ENCODE peak calls at places on chromosomes 3 and 15, in seven cellular contexts. X is WTC11; R is T-cell; S is activated gamma-delta T cell treated with Interleukin-2 at 50 U/mL for 16 hours; N is stimulated activated CD4-positive, alpha-beta T cell treated with anti-CD3 and anti-CD28 coated beads, Interleukin-12 subunit alpha, Interleukin-12 subunit beta, amount 100 ng/mL, for 4 hours; Z is effector CD8-positive, alpha-beta T cell; T is AG08395. K is an unnamed sample.

GRCh38 chr15:98754283-98755022 is 106.1 kb downstream of the IGF1R start:
- DNase-seq in X (no peak), R (no peak), S (no peak), N (no peak), Z (no peak), T (peak; percentile 23), K (no peak)

GRCh38 chr3:99439892-99440291 is 198.5 kb upstream of the COL8A1 start:
- DNase-seq in X (no peak), R (no peak), S (no peak), N (no peak), Z (no peak), T (no peak), K (no peak)

GRCh38 chr3:10926831-10927521 is 65.6 kb upstream of the SLC6A1 start:
- DNase-seq in X (no peak), R (no peak), S (no peak), N (no peak), Z (no peak), T (no peak), K (no peak)

GRCh38 chr15:74531144-74531811 is 9.7 kb upstream of the ARID3B start:
- DNase-seq in X (peak; percentile 41), R (no peak), S (no peak), N (no peak), Z (no peak), T (peak; percentile 58), K (no peak)

GRCh38 chr3:194373912-194374311 is 4.4 kb upstream of the LRRC15 start:
- DNase-seq in X (no peak), R (no peak), S (no peak), N (no peak), Z (no peak), T (no peak), K (no peak)

GRCh38 chr3:25748189-25748588 is 35.1 kb downstream of the NGLY1 start:
- DNase-seq in X (no peak), R (no peak), S (no peak), N (no peak), Z (no peak), T (no peak), K (no peak)

GRCh38 chr3:144105542-144105941 is 133.9 kb downstream of the DIPK2A start:
- DNase-seq in X (no peak), R (no peak), S (no peak), N (no peak), Z (no peak), T (no peak), K (no peak)

GRCh38 chr3:27146786-27147185 is 222.4 kb downstream of the NEK10 start:
- DNase-seq in X (no peak), R (no peak), S (no peak), N (no peak), Z (no peak), T (no peak), K (no peak)

GRCh38 chr3:46089237-46090011 is 62.1 kb upstream of the XCR1 start:
- DNase-seq in X (no peak), R (no peak), S (no peak), N (no peak), Z (no peak), T (peak; percentile 90), K (no peak)

GRCh38 chr3:130379274-130379673 is 33.8 kb downstream of the COL6A5 start:
- DNase-seq in X (no peak), R (no peak), S (no peak), N (no peak), Z (no peak), T (no peak), K (no peak)

GRCh38 chr3:32472716-32473115 is 29.9 kb downstream of the CMTM6 start:
- DNase-seq in X (no peak), R (no peak), S (no peak), N (no peak), Z (no peak), T (no peak), K (no peak)

GRCh38 chr3:192819001-192819569 is 91.7 kb upstream of the FGF12 start:
- DNase-seq in X (no peak), R (no peak), S (no peak), N (peak; percentile 20), Z (no peak), T (peak; percentile 83), K (peak; percentile 26)

GRCh38 chr15:59764775-59765174 is 75.7 kb upstream of the BNIP2 start:
- DNase-seq in X (no peak), R (no peak), S (no peak), N (no peak), Z (no peak), T (no peak), K (no peak)

GRCh38 chr3:123297627-123297899 is 95.8 kb downstream of the SEC22A start:
- DNase-seq in X (peak; percentile 36), R (no peak), S (no peak), N (no peak), Z (no peak), T (no peak), K (no peak)

GRCh38 chr3:58235970-58236369 is 1.6 kb upstream of the ABHD6 start:
- DNase-seq in X (no peak), R (no peak), S (no peak), N (no peak), Z (no peak), T (no peak), K (no peak)

GRCh38 chr3:112629425-112629824 is 11.5 kb downstream of the CCDC80 start:
- DNase-seq in X (no peak), R (no peak), S (no peak), N (no peak), Z (no peak), T (peak; percentile 87), K (no peak)

GRCh38 chr3:33717616-33717865 is 513 bp downstream of the CLASP2 start:
- DNase-seq in X (peak; percentile 73), R (peak; percentile 58), S (no peak), N (peak; percentile 52), Z (peak; percentile 52), T (peak; percentile 58), K (no peak)

GRCh38 chr3:144770813-144771400 is 799.3 kb downstream of the DIPK2A start:
- DNase-seq in X (no peak), R (no peak), S (no peak), N (no peak), Z (no peak), T (peak; percentile 24), K (no peak)

GRCh38 chr3:50264389-50264963 is 4.5 kb upstream of the SEMA3B start:
- DNase-seq in X (peak; percentile 92), R (no peak), S (no peak), N (no peak), Z (no peak), T (peak; percentile 95), K (no peak)

GRCh38 chr15:60932051-60932915 is 296.8 kb downstream of the RORA start:
- DNase-seq in X (no peak), R (peak; percentile 11), S (peak; percentile 51), N (peak; percentile 39), Z (no peak), T (peak; percentile 93), K (peak; percentile 61)

GRCh38 chr3:194485876-194486539 is 794 bp downstream of the ATP13A3 start:
- DNase-seq in X (peak; percentile 22), R (peak; percentile 49), S (peak; percentile 39), N (peak; percentile 59), Z (peak; percentile 30), T (no peak), K (peak; percentile 53)

GRCh38 chr3:49803464-49804140 is 541 bp downstream of the INKA1 start:
- DNase-seq in X (peak; percentile 66), R (peak; percentile 46), S (peak; percentile 42), N (peak; percentile 37), Z (peak; percentile 58), T (no peak), K (peak; percentile 46)

GRCh38 chr3:194686414-194686815 is 732 bp downstream of the FAM43A start:
- DNase-seq in X (no peak), R (no peak), S (no peak), N (no peak), Z (no peak), T (no peak), K (no peak)

GRCh38 chr3:42081814-42082473 is 9.2 kb upstream of the TRAK1 start:
- DNase-seq in X (no peak), R (no peak), S (no peak), N (no peak), Z (no peak), T (no peak), K (peak; percentile 26)

GRCh38 chr3:54876694-54877093 is 51.2 kb downstream of the LRTM1 start:
- DNase-seq in X (no peak), R (no peak), S (no peak), N (no peak), Z (no peak), T (no peak), K (no peak)

GRCh38 chr3:197718904-197719303 is 17.8 kb downstream of the RUBCN start:
- DNase-seq in X (no peak), R (no peak), S (no peak), N (no peak), Z (no peak), T (peak; percentile 67), K (no peak)

GRCh38 chr3:72628065-72628464 is 220.2 kb downstream of the SHQ1 start:
- DNase-seq in X (no peak), R (no peak), S (no peak), N (no peak), Z (no peak), T (no peak), K (no peak)

GRCh38 chr15:79475312-79475711 is 43.2 kb downstream of the MINAR1 start:
- DNase-seq in X (no peak), R (no peak), S (no peak), N (no peak), Z (no peak), T (peak; percentile 46), K (no peak)

GRCh38 chr15:60757831-60758570 is 279.1 kb upstream of the ICE2 start:
- DNase-seq in X (no peak), R (no peak), S (no peak), N (no peak), Z (no peak), T (no peak), K (no peak)

GRCh38 chr15:32706704-32707103 is 11.1 kb upstream of the GREM1 start:
- DNase-seq in X (no peak), R (no peak), S (no peak), N (no peak), Z (no peak), T (peak; percentile 66), K (no peak)

GRCh38 chr3:53005854-53006513 is 39.9 kb downstream of the SFMBT1 start:
- DNase-seq in X (no peak), R (no peak), S (no peak), N (no peak), Z (no peak), T (no peak), K (no peak)

GRCh38 chr3:187027531-187027936 is 97.2 kb downstream of the ST6GAL1 start:
- DNase-seq in X (no peak), R (peak; percentile 62), S (peak; percentile 77), N (peak; percentile 39), Z (peak; percentile 49), T (no peak), K (peak; percentile 94)

GRCh38 chr3:134886991-134887390 is 91.9 kb downstream of the EPHB1 start:
- DNase-seq in X (no peak), R (no peak), S (no peak), N (no peak), Z (no peak), T (no peak), K (no peak)

GRCh38 chr3:21979706-21980105 is 228.7 kb upstream of the ZNF385D start:
- DNase-seq in X (no peak), R (no peak), S (no peak), N (no peak), Z (no peak), T (peak; percentile 7), K (no peak)

GRCh38 chr3:13891492-13892073 is 11.7 kb upstream of the WNT7A start:
- DNase-seq in X (no peak), R (no peak), S (no peak), N (no peak), Z (no peak), T (no peak), K (no peak)

GRCh38 chr15:95492388-95493070 is 838.0 kb upstream of the NR2F2 start:
- DNase-seq in X (no peak), R (no peak), S (no peak), N (no peak), Z (no peak), T (no peak), K (no peak)

GRCh38 chr15:98421419-98422085 is 226.8 kb upstream of the IGF1R start:
- DNase-seq in X (peak; percentile 89), R (peak; percentile 59), S (peak; percentile 51), N (peak; percentile 65), Z (peak; percentile 44), T (peak; percentile 80), K (peak; percentile 35)

GRCh38 chr15:50873935-50874353 is 34.5 kb upstream of the AP4E1 start:
- DNase-seq in X (no peak), R (no peak), S (no peak), N (no peak), Z (no peak), T (no peak), K (no peak)